ENCODE peak calls at places on chromosome 5, in nine cellular contexts. One of them, this sample, is unnamed.

GRCh38 chr5:133565993-133566392 is 46.3 kb downstream of the FSTL4 start:
- DNase-seq in breast epithelium: no peak
- DNase-seq in sigmoid colon: no peak
- DNase-seq in suprapubic skin: no peak
- DNase-seq in Peyer's patch: no peak
- DNase-seq in transverse colon: no peak
- DNase-seq in prostate gland: no peak
- DNase-seq in NB4: peak
- DNase-seq in spleen: no peak
- DNase-seq in this sample: no peak

GRCh38 chr5:72653586-72653985 is 146.4 kb upstream of the ZNF366 start:
- DNase-seq in breast epithelium: no peak
- DNase-seq in sigmoid colon: no peak
- DNase-seq in suprapubic skin: no peak
- DNase-seq in Peyer's patch: no peak
- DNase-seq in transverse colon: no peak
- DNase-seq in prostate gland: no peak
- DNase-seq in NB4: no peak
- DNase-seq in spleen: no peak
- DNase-seq in this sample: no peak

GRCh38 chr5:66882592-66883227 is 286.5 kb downstream of the MAST4 start:
- DNase-seq in breast epithelium: no peak
- DNase-seq in sigmoid colon: no peak
- DNase-seq in suprapubic skin: no peak
- DNase-seq in Peyer's patch: no peak
- DNase-seq in transverse colon: no peak
- DNase-seq in prostate gland: no peak
- DNase-seq in NB4: no peak
- DNase-seq in spleen: no peak
- DNase-seq in this sample: no peak

GRCh38 chr5:58259685-58260152 is 200.2 kb downstream of the PLK2 start:
- DNase-seq in breast epithelium: no peak
- DNase-seq in sigmoid colon: no peak
- DNase-seq in suprapubic skin: no peak
- DNase-seq in Peyer's patch: no peak
- DNase-seq in transverse colon: no peak
- DNase-seq in prostate gland: no peak
- DNase-seq in NB4: no peak
- DNase-seq in spleen: no peak
- DNase-seq in this sample: no peak

GRCh38 chr5:10489810-10490426 is 48.2 kb downstream of the ROPN1L start:
- DNase-seq in breast epithelium: no peak
- DNase-seq in sigmoid colon: no peak
- DNase-seq in suprapubic skin: no peak
- DNase-seq in Peyer's patch: no peak
- DNase-seq in transverse colon: no peak
- DNase-seq in prostate gland: no peak
- DNase-seq in NB4: peak
- DNase-seq in spleen: peak
- DNase-seq in this sample: no peak

GRCh38 chr5:132180134-132180745 is 47.4 kb downstream of the P4HA2 start:
- DNase-seq in breast epithelium: no peak
- DNase-seq in sigmoid colon: no peak
- DNase-seq in suprapubic skin: no peak
- DNase-seq in Peyer's patch: no peak
- DNase-seq in transverse colon: no peak
- DNase-seq in prostate gland: no peak
- DNase-seq in NB4: peak
- DNase-seq in spleen: no peak
- DNase-seq in this sample: peak

GRCh38 chr5:41517909-41518308 is 7.5 kb upstream of the PLCXD3 start:
- DNase-seq in breast epithelium: no peak
- DNase-seq in sigmoid colon: no peak
- DNase-seq in suprapubic skin: no peak
- DNase-seq in Peyer's patch: no peak
- DNase-seq in transverse colon: no peak
- DNase-seq in prostate gland: no peak
- DNase-seq in NB4: peak
- DNase-seq in spleen: no peak
- DNase-seq in this sample: no peak

GRCh38 chr5:1564182-1564748 is 40.5 kb upstream of the LPCAT1 start:
- DNase-seq in breast epithelium: no peak
- DNase-seq in sigmoid colon: no peak
- DNase-seq in suprapubic skin: no peak
- DNase-seq in Peyer's patch: no peak
- DNase-seq in transverse colon: peak
- DNase-seq in prostate gland: no peak
- DNase-seq in NB4: peak
- DNase-seq in spleen: no peak
- DNase-seq in this sample: no peak

GRCh38 chr5:176410486-176411180 is 5.7 kb downstream of the CLTB start:
- DNase-seq in breast epithelium: no peak
- DNase-seq in sigmoid colon: no peak
- DNase-seq in suprapubic skin: no peak
- DNase-seq in Peyer's patch: peak
- DNase-seq in transverse colon: no peak
- DNase-seq in prostate gland: no peak
- DNase-seq in NB4: no peak
- DNase-seq in spleen: no peak
- DNase-seq in this sample: no peak
- TF ChIP-seq CTCF in breast epithelium: no peak
- TF ChIP-seq CTCF in sigmoid colon: no peak
- TF ChIP-seq CTCF in suprapubic skin: peak
- TF ChIP-seq CTCF in Peyer's patch: peak
- TF ChIP-seq CTCF in transverse colon: no peak
- TF ChIP-seq CTCF in prostate gland: no peak
- TF ChIP-seq CTCF in NB4: no peak
- TF ChIP-seq CTCF in spleen: no peak
- TF ChIP-seq CTCF in this sample: no peak

GRCh38 chr5:432928-433791 is 9.8 kb upstream of the EXOC3 start:
- DNase-seq in breast epithelium: no peak
- DNase-seq in sigmoid colon: peak
- DNase-seq in suprapubic skin: no peak
- DNase-seq in Peyer's patch: peak
- DNase-seq in transverse colon: no peak
- DNase-seq in prostate gland: no peak
- DNase-seq in NB4: no peak
- DNase-seq in spleen: no peak
- DNase-seq in this sample: no peak
- TF ChIP-seq POLR2A in breast epithelium: no peak
- TF ChIP-seq POLR2A in sigmoid colon: no peak
- TF ChIP-seq POLR2A in suprapubic skin: no peak
- TF ChIP-seq POLR2A in Peyer's patch: no peak
- TF ChIP-seq POLR2A in transverse colon: no peak
- TF ChIP-seq POLR2A in prostate gland: no peak
- TF ChIP-seq POLR2A in NB4: no peak
- TF ChIP-seq POLR2A in spleen: no peak
- TF ChIP-seq POLR2A in this sample: no peak

GRCh38 chr5:137831526-137831925 is 36.1 kb upstream of the MYOT start:
- DNase-seq in breast epithelium: no peak
- DNase-seq in sigmoid colon: no peak
- DNase-seq in suprapubic skin: no peak
- DNase-seq in Peyer's patch: no peak
- DNase-seq in transverse colon: no peak
- DNase-seq in prostate gland: no peak
- DNase-seq in NB4: no peak
- DNase-seq in spleen: no peak
- DNase-seq in this sample: no peak
- TF ChIP-seq CTCF in breast epithelium: no peak
- TF ChIP-seq CTCF in sigmoid colon: peak
- TF ChIP-seq CTCF in suprapubic skin: no peak
- TF ChIP-seq CTCF in Peyer's patch: peak
- TF ChIP-seq CTCF in transverse colon: peak
- TF ChIP-seq CTCF in prostate gland: peak
- TF ChIP-seq CTCF in NB4: no peak
- TF ChIP-seq CTCF in spleen: no peak
- TF ChIP-seq CTCF in this sample: no peak

GRCh38 chr5:179806250-179807045 is at the start of gene MGAT4B:
- DNase-seq in breast epithelium: peak
- DNase-seq in sigmoid colon: peak
- DNase-seq in suprapubic skin: peak
- DNase-seq in Peyer's patch: peak
- DNase-seq in transverse colon: peak
- DNase-seq in prostate gland: peak
- DNase-seq in NB4: peak
- DNase-seq in spleen: peak
- DNase-seq in this sample: peak
- TF ChIP-seq POLR2A in breast epithelium: no peak
- TF ChIP-seq POLR2A in sigmoid colon: no peak
- TF ChIP-seq POLR2A in suprapubic skin: no peak
- TF ChIP-seq POLR2A in Peyer's patch: no peak
- TF ChIP-seq POLR2A in transverse colon: peak
- TF ChIP-seq POLR2A in prostate gland: peak
- TF ChIP-seq POLR2A in NB4: peak
- TF ChIP-seq POLR2A in spleen: no peak
- TF ChIP-seq POLR2A in this sample: no peak

GRCh38 chr5:90158131-90158530 is 251.4 kb downstream of the CETN3 start:
- DNase-seq in breast epithelium: no peak
- DNase-seq in sigmoid colon: no peak
- DNase-seq in suprapubic skin: no peak
- DNase-seq in Peyer's patch: no peak
- DNase-seq in transverse colon: no peak
- DNase-seq in prostate gland: no peak
- DNase-seq in NB4: no peak
- DNase-seq in spleen: no peak
- DNase-seq in this sample: no peak

GRCh38 chr5:90162324-90162723 is 247.2 kb downstream of the CETN3 start:
- DNase-seq in breast epithelium: no peak
- DNase-seq in sigmoid colon: no peak
- DNase-seq in suprapubic skin: no peak
- DNase-seq in Peyer's patch: no peak
- DNase-seq in transverse colon: no peak
- DNase-seq in prostate gland: no peak
- DNase-seq in NB4: no peak
- DNase-seq in spleen: no peak
- DNase-seq in this sample: no peak

GRCh38 chr5:90166816-90167215 is 242.7 kb downstream of the CETN3 start:
- DNase-seq in breast epithelium: no peak
- DNase-seq in sigmoid colon: no peak
- DNase-seq in suprapubic skin: no peak
- DNase-seq in Peyer's patch: no peak
- DNase-seq in transverse colon: no peak
- DNase-seq in prostate gland: no peak
- DNase-seq in NB4: no peak
- DNase-seq in spleen: no peak
- DNase-seq in this sample: no peak

GRCh38 chr5:90161399-90161798 is 248.2 kb downstream of the CETN3 start:
- DNase-seq in breast epithelium: no peak
- DNase-seq in sigmoid colon: no peak
- DNase-seq in suprapubic skin: no peak
- DNase-seq in Peyer's patch: no peak
- DNase-seq in transverse colon: peak
- DNase-seq in prostate gland: no peak
- DNase-seq in NB4: peak
- DNase-seq in spleen: peak
- DNase-seq in this sample: peak
- TF ChIP-seq CTCF in breast epithelium: no peak
- TF ChIP-seq CTCF in sigmoid colon: no peak
- TF ChIP-seq CTCF in suprapubic skin: no peak
- TF ChIP-seq CTCF in Peyer's patch: no peak
- TF ChIP-seq CTCF in transverse colon: no peak
- TF ChIP-seq CTCF in prostate gland: no peak
- TF ChIP-seq CTCF in NB4: no peak
- TF ChIP-seq CTCF in spleen: no peak
- TF ChIP-seq CTCF in this sample: peak

DNA sequence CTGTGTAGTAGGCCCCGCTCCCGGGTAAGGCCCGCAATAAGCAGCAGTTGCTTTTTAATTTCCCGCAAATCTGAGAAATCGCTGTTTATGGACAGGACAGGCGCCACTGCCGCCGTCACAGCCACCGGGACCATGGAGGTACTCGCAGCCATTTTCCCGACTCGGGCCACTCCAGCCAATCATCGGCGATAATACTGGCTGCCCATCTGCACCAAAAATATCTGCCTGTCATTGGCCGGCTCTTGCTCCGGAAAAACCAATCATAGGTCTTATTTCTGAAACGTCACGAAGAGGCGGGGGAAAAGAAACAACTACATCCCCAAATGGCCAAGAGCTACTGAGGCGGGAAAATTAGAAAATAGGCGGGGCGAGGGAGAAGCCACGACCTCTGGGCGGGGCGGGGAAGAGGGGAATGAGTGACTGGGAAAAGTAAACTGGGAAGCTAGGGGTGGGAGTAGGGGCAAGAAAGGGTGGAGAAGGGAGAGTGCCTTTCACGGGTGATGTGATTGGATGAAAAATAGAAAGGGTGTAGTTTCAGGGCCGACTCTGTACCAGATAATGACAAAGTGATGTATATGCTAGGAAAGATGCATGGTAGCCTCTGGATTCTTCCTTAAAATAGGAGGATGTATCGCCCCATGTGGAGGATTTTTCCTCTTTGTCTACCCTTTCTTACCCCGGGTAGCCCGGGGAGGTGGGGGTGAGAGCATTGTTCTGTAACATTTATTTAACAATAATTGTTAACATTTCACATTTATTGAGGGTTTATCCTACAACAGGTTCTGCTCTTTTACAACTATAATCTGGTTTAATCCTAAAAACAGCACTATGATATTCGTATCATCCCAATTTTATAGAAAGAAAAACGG is at the start of gene CDC23:
- DNase-seq in breast epithelium: peak
- DNase-seq in sigmoid colon: peak
- DNase-seq in suprapubic skin: peak
- DNase-seq in Peyer's patch: peak
- DNase-seq in transverse colon: peak
- DNase-seq in prostate gland: peak
- DNase-seq in NB4: peak
- DNase-seq in spleen: peak
- DNase-seq in this sample: peak
- TF ChIP-seq POLR2A in breast epithelium: peak
- TF ChIP-seq POLR2A in sigmoid colon: peak
- TF ChIP-seq POLR2A in suprapubic skin: peak
- TF ChIP-seq POLR2A in Peyer's patch: peak
- TF ChIP-seq POLR2A in transverse colon: peak
- TF ChIP-seq POLR2A in prostate gland: peak
- TF ChIP-seq POLR2A in NB4: peak
- TF ChIP-seq POLR2A in spleen: no peak
- TF ChIP-seq POLR2A in this sample: peak